ENCODE peak calls at places on chromosomes 12 and 14, in eight cellular contexts. R, N, U, S, D, K, J and X are unnamed samples.

GRCh38 chr12:68043446-68043845 is 54.2 kb downstream of the IFNG-AS1 start:
- DNase-seq in D (no peak), N (no peak), K (no peak), J (no peak), U (no peak), S (no peak), R (no peak), X (no peak)

GRCh38 chr12:108825205-108825950 is 32.0 kb downstream of the SSH1 start:
- DNase-seq in S (no peak), K (no peak), N (no peak), R (no peak), D (peak), J (no peak), U (no peak), X (no peak)

GRCh38 chr12:96587691-96588090 is 98.3 kb downstream of the CFAP54 start:
- DNase-seq in J (no peak), D (no peak), R (no peak), U (no peak), K (no peak), N (no peak), S (no peak), X (no peak)

GRCh38 chr12:46209165-46209564 is 59.7 kb downstream of the SLC38A1 start:
- DNase-seq in U (no peak), K (no peak), N (no peak), S (no peak), J (peak), R (no peak), D (no peak), X (no peak)

GRCh38 chr14:22737052-22737451 is 29.4 kb upstream of the OXA1L start:
- DNase-seq in U (no peak), N (no peak), D (no peak), J (no peak), R (no peak), K (no peak), S (no peak), X (no peak)

GRCh38 chr14:95233702-95234241 is 76.4 kb upstream of the DICER1 start:
- DNase-seq in U (no peak), J (no peak), K (no peak), R (no peak), N (no peak), S (no peak), D (no peak), X (no peak)

GRCh38 chr14:54652890-54653201 is 85.9 kb downstream of the SAMD4A start:
- DNase-seq in U (no peak), N (no peak), S (no peak), K (no peak), D (no peak), R (no peak), J (no peak), X (no peak)

GRCh38 chr12:642633-643477 is 20.4 kb downstream of the NINJ2 start:
- DNase-seq in D (peak), J (no peak), S (peak), U (peak), K (peak), N (peak), R (peak), X (peak)

GRCh38 chr12:94566345-94566744 is 84.0 kb downstream of the TMCC3 start:
- DNase-seq in J (no peak), D (no peak), U (no peak), N (no peak), K (peak), S (no peak), R (no peak), X (no peak)

GRCh38 chr14:91258021-91258618 is 13.6 kb upstream of the GPR68 start:
- DNase-seq in R (no peak), N (no peak), K (peak), J (no peak), S (no peak), D (peak), U (no peak), X (no peak)

GRCh38 chr12:98238513-98238912 is 276.9 kb upstream of the TMPO start:
- DNase-seq in D (peak), J (no peak), K (no peak), U (no peak), S (no peak), N (no peak), R (no peak), X (no peak)

GRCh38 chr12:57470286-57470969 is 9.2 kb downstream of the ARHGAP9 start:
- DNase-seq in N (no peak), D (no peak), U (no peak), S (no peak), J (no peak), R (no peak), K (no peak), X (no peak)